ENCODE peak calls at places on chromosomes 16 and 17, in four cellular contexts. K is uterus, V is body of pancreas, A is NB4. E is an unnamed sample.

GRCh38 chr17:7167832-7168231 is 11.3 kb downstream of the ASGR1 start:
- DNase-seq in K (no peak), A (peak), V (no peak), E (no peak)

GRCh38 chr17:32486091-32486700 is 597 bp upstream of the CDK5R1 start:
- DNase-seq in V (peak), K (peak), A (peak), E (peak)

GRCh38 chr16:11168386-11169065 is 87.5 kb downstream of the SOCS1 start:
- DNase-seq in V (no peak), K (no peak), A (no peak), E (no peak)

GRCh38 chr17:7627250-7628121 is at the start of gene SAT2:
- DNase-seq in A (peak), V (peak), K (peak), E (peak)

GRCh38 chr16:68363847-68364600 is 53.2 kb downstream of the PRMT7 start:
- DNase-seq in K (no peak), A (no peak), V (no peak), E (no peak)

GRCh38 chr16:8611886-8612595 is 9.5 kb upstream of the METTL22 start:
- DNase-seq in A (no peak), V (no peak), K (no peak), E (no peak)

GRCh38 chr16:53745126-53745525 is 41.2 kb downstream of the FTO start:
- DNase-seq in V (peak), K (no peak), A (no peak), E (no peak)

GRCh38 chr17:74369221-74369620 is 1.9 kb downstream of the GPR142 start:
- DNase-seq in K (no peak), V (peak), A (peak), E (no peak)

GRCh38 chr16:22664561-22664997 is 149.4 kb upstream of the HS3ST2 start:
- DNase-seq in A (no peak), K (no peak), V (no peak), E (no peak)

GRCh38 chr16:70563571-70563970 is 40.0 kb downstream of the SF3B3 start:
- DNase-seq in K (no peak), V (no peak), A (no peak), E (no peak)

DNA sequence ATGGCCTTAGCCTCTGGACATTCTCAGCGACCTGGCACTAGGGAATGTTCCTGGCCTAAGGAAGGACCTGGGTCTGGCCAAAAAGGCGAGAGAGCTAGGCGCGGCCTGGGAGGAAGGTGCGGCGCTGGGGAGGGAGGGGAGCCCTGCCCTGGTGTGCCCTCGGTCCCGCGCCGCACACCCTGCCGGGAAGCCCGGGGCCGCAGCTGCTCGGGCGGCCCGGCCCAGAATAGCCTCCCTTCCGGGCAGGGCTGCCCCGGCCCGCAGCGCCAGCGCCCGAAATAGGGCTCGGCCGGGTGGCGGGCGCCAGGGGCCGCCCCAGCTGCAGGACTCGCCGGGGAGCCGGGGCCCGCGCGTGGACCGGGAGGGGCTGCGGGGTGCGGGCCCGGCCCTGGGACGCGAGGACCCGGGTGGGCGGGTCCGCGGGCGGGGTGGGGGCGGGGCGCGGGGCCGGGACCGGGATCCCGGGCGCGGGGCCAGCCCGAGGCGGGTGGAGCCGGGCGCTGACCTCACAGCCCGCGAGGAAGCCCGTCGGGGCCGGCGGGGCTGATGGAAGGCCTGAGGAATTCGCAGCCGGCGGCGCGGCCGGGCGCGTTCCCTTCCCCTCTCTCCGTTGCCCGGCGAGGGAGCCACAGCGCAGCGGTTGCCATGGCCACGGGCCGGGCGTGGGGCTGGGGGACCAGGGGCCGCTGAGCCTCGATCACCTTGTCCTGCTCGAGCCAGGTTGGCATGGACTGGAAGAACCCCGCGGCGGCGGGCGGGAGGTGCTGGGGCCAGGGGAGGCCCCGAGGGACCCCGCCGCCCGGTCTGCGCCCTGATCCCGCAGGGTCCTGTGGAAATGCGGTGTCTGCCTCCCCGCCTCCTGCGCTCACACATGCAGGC is 18.1 kb downstream of the SOCS3 start:
- DNase-seq in K (peak), V (peak), A (no peak), E (peak)
- TF ChIP-seq POLR2A in K (peak), V (peak), A (no peak), E (no peak)

GRCh38 chr17:12996941-12997340 is 20.9 kb downstream of the ELAC2 start:
- DNase-seq in V (no peak), A (no peak), K (no peak), E (no peak)

GRCh38 chr17:12994341-12995074 is 23.3 kb downstream of the ELAC2 start:
- DNase-seq in K (no peak), A (no peak), V (no peak), E (no peak)

GRCh38 chr17:12996357-12996756 is 21.5 kb downstream of the ELAC2 start:
- DNase-seq in K (no peak), A (no peak), V (no peak), E (no peak)

GRCh38 chr17:12995106-12995895 is 22.5 kb downstream of the ELAC2 start:
- DNase-seq in K (no peak), A (no peak), V (no peak), E (no peak)

GRCh38 chr17:12995896-12996295 is 21.9 kb downstream of the ELAC2 start:
- DNase-seq in K (no peak), A (no peak), V (no peak), E (no peak)
- TF ChIP-seq POLR2A in K (no peak), A (no peak), V (no peak), E (no peak)

GRCh38 chr17:27824745-27825144 is 24.4 kb upstream of the NOS2 start:
- DNase-seq in V (no peak), A (no peak), K (no peak), E (no peak)
- TF ChIP-seq POLR2A in V (no peak), A (no peak), K (no peak), E (no peak)

GRCh38 chr16:85549766-85550421 is 63.2 kb upstream of the GSE1 start:
- DNase-seq in K (no peak), A (no peak), V (no peak), E (no peak)

GRCh38 chr16:85551319-85551978 is 61.7 kb upstream of the GSE1 start:
- DNase-seq in V (no peak), K (no peak), A (no peak), E (no peak)

GRCh38 chr16:85548375-85548774 is 64.7 kb upstream of the GSE1 start:
- DNase-seq in V (no peak), K (no peak), A (no peak), E (no peak)

GRCh38 chr16:85552980-85553435 is 60.1 kb upstream of the GSE1 start:
- DNase-seq in K (no peak), A (no peak), V (no peak), E (no peak)

GRCh38 chr16:85550422-85551318 is 62.5 kb upstream of the GSE1 start:
- DNase-seq in V (no peak), A (no peak), K (no peak), E (no peak)
- TF ChIP-seq POLR2A in V (no peak), A (no peak), K (no peak), E (no peak)

GRCh38 chr17:411416-412120 is 59.0 kb upstream of the RPH3AL start:
- DNase-seq in K (no peak), A (no peak), V (no peak), E (peak)

GRCh38 chr17:412211-413015 is 59.8 kb upstream of the RPH3AL start:
- DNase-seq in A (peak), K (peak), V (peak), E (peak)

GRCh38 chr17:409308-409847 is 56.8 kb upstream of the RPH3AL start:
- DNase-seq in A (no peak), V (no peak), K (no peak), E (no peak)

GRCh38 chr17:409848-410673 is 57.5 kb upstream of the RPH3AL start:
- DNase-seq in K (peak), V (peak), A (peak), E (peak)

GRCh38 chr17:410674-411401 is 58.2 kb upstream of the RPH3AL start:
- DNase-seq in K (peak), A (peak), V (peak), E (peak)
- TF ChIP-seq POLR2A in K (no peak), A (no peak), V (no peak), E (no peak)

GRCh38 chr17:16584273-16584995 is 15.4 kb upstream of the ZNF287 start:
- DNase-seq in V (peak), A (peak), K (peak), E (peak)

GRCh38 chr17:16593356-16594102 is 24.5 kb upstream of the ZNF287 start:
- DNase-seq in K (no peak), V (no peak), A (peak), E (no peak)

GRCh38 chr17:16585796-16586195 is 16.8 kb upstream of the ZNF287 start:
- DNase-seq in K (no peak), V (no peak), A (no peak), E (no peak)

GRCh38 chr17:16583781-16584180 is 14.8 kb upstream of the ZNF287 start:
- DNase-seq in K (no peak), V (no peak), A (no peak), E (no peak)

DNA sequence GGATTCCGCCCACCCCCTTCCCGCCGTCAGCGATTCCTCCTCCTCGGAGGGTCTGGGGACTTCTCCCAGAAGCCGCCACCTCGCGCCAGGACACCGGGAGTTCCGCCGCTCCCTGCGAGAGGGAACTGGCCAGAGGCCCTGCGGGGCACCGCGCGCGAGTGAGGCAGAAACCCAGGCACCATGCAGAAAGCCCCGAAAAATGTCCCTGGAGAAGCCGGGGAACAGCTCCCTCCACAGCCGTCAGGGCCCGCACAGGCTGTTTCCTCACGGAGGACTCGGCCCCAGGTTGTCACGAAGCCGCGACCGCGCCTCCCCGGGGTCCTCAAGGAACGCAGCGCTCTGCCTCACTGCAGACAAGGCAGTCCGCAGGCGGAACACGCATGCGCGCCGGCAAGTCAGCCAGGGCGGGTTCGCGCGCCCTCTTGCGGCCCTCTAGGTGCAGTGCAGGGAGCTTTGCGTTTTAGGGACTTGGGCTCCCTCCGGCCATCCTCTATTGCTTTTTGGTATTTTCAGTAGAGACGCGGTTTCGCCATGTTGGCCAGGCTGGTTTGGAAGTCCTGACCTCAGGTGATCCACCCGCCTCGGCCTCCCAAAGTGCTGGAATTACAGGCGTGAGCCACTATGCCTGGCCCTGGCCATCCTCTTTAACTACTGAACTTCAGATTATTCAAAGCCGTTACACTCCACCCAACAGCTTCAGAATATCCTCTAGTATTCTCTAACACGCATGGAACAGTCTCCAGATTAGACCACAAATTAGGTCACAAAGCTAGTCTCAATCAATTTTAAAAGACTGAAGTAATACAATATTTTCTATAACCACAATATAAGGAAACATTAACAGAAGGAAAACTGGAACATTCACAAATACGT is 20.3 kb upstream of the ZNF287 start:
- DNase-seq in A (peak), K (peak), V (peak), E (peak)
- TF ChIP-seq POLR2A in A (no peak), K (peak), V (peak), E (no peak)

E was measured in erythroblast.